ENCODE peak calls at places on chromosomes 1 and 21, in ten cellular contexts. D is CD8-positive, alpha-beta T cell; I is thoracic aorta; W is fibroblast of lung; X is sigmoid colon; E is upper lobe of right lung; V is small intestine; T is psoas muscle; Y is spleen; J is CD8-positive, alpha-beta memory T cell. P is an unnamed sample. For H3K4me1 and H3K36me3, the result is how much of the 10 kb centered on the place peaks cover.

GRCh38 chr1:8374812-8375211 is 56.9 kb downstream of the SLC45A1 start:
- DNase-seq in D (no peak), I (no peak), W (peak), X (no peak), E (no peak), V (peak), T (no peak), Y (no peak), J (no peak), P (no peak)

GRCh38 chr1:154407866-154408777 is 3.0 kb downstream of the IL6R start:
- DNase-seq in D (no peak), I (no peak), W (no peak), X (peak), E (peak), V (no peak), T (no peak), Y (no peak), J (no peak), P (no peak)

GRCh38 chr1:150065184-150065871 is 2.2 kb upstream of the VPS45 start:
- DNase-seq in D (no peak), I (no peak), W (peak), X (no peak), E (no peak), V (peak), T (no peak), Y (no peak), J (no peak), P (no peak)

GRCh38 chr1:197521118-197521739 is 253.2 kb downstream of the CRB1 start:
- DNase-seq in D (no peak), I (no peak), W (peak), X (no peak), E (no peak), V (peak), T (no peak), Y (no peak), J (peak), P (no peak)

GRCh38 chr1:214688891-214689290 is 85.9 kb downstream of the CENPF start:
- DNase-seq in D (no peak), I (no peak), W (no peak), X (no peak), E (no peak), V (no peak), T (no peak), Y (no peak), J (no peak), P (no peak)

GRCh38 chr1:17645512-17645911 is 106.0 kb downstream of the ARHGEF10L start:
- DNase-seq in D (no peak), I (no peak), W (no peak), X (no peak), E (no peak), V (no peak), T (no peak), Y (no peak), J (no peak), P (no peak)

GRCh38 chr1:81452693-81453344 is 347.9 kb upstream of the ADGRL2 start:
- DNase-seq in D (no peak), I (no peak), W (peak), X (no peak), E (no peak), V (peak), T (no peak), Y (no peak), J (no peak), P (no peak)

GRCh38 chr1:43853161-43853921 is 80.3 kb upstream of the ARTN start:
- DNase-seq in D (peak), I (no peak), W (peak), X (peak), E (peak), V (peak), T (peak), Y (peak), J (peak), P (no peak)

GRCh38 chr1:15289251-15289651 is 42.2 kb downstream of the FHAD1 start:
- DNase-seq in D (no peak), I (no peak), W (no peak), X (no peak), E (peak), V (no peak), T (no peak), Y (no peak), J (no peak), P (peak)

GRCh38 chr1:212164095-212164872 is 120.9 kb upstream of the PPP2R5A start:
- DNase-seq in D (no peak), I (no peak), W (no peak), X (no peak), E (no peak), V (no peak), T (no peak), Y (no peak), J (no peak), P (no peak)
- H3K4me1 ChIP-seq in D (under half), I (under half), W (under half), X (under half), E (under half), V (under half), T (under half), Y (under half), J (under half), P (under half)

GRCh38 chr1:220563564-220563963 is 35.6 kb downstream of the MARK1 start:
- DNase-seq in D (no peak), I (no peak), W (no peak), X (no peak), E (no peak), V (no peak), T (no peak), Y (no peak), J (no peak), P (no peak)

GRCh38 chr1:220565670-220566069 is 37.7 kb downstream of the MARK1 start:
- DNase-seq in D (no peak), I (no peak), W (no peak), X (no peak), E (no peak), V (no peak), T (no peak), Y (no peak), J (no peak), P (no peak)

GRCh38 chr1:220564216-220564615 is 36.3 kb downstream of the MARK1 start:
- DNase-seq in D (no peak), I (no peak), W (no peak), X (no peak), E (no peak), V (no peak), T (no peak), Y (no peak), J (no peak), P (no peak)
- H3K27ac ChIP-seq in D (no peak), I (no peak), W (no peak), X (no peak), E (no peak), V (no peak), T (no peak), Y (no peak), J (no peak), P (no peak)

DNA sequence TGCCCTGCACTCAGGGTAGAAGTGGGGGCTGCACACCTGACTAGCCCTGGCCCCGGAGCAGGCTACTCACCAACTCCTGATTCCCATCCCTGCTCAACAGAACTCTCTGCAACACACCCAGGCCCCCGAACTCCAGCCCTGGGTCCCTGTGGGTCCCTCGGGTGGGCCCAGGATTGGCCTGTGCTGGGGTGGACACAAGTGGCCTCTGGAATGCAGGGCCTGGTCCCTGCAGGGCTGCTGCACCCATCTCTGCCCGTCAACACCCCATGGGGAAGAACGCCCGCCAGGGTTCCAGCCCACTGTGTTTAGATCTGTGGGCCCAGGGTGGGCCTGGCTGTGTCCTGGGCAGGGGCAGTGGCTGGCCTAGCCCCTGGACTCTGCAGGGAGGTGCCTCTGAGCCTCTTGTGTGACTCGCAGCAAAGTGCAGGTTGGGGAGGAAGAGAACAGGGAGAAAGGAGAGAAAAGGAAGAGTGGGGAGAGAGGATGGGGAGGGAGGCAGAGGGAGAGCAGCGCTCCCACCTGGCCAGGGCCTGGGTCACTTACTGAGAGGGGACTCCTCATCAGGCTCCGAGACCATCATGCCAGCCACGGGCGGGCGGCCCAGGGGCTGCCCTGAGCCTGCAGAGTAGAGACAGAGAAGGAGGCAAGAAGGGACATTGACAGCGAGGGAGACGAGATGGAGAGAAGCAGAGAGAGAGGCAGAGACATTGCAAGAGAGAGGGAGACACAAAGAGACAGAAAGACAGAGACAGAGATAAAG is 43.9 kb downstream of the HSPG2 start:
- DNase-seq in D (no peak), I (no peak), W (no peak), X (no peak), E (no peak), V (no peak), T (no peak), Y (peak), J (no peak), P (no peak)
- H3K36me3 ChIP-seq in D (under half), I (half or more), W (under half), X (half or more), E (under half), V (under half), T (half or more), Y (under half), J (under half), P (under half)

GRCh38 chr1:157101196-157101595 is 1.6 kb upstream of the ETV3L start:
- DNase-seq in D (no peak), I (no peak), W (no peak), X (peak), E (peak), V (no peak), T (no peak), Y (peak), J (no peak), P (no peak)
- H3K4me1 ChIP-seq in D (under half), I (under half), W (under half), X (under half), E (under half), V (under half), T (under half), Y (under half), J (under half), P (under half)

DNA sequence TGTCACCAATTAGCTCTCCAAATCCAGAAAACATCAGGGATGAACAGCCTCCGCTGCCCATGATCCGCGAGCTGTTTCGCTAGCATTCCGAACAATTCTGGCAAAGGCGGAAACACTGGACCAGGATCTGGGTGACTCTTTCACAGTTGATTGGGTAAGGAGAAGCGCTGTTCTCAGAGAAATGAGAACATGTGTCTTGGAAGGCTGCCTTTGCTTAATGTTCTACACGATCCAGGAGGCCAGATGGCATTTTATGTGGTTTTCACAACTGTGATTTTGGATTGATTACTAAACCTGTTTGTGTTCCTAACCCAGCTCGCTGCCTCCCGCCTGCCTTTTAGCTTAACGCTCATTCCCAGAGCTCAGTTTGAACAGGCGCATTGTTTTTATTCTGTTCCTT is 144.0 kb downstream of the KIF26B start:
- DNase-seq in D (no peak), I (no peak), W (peak), X (no peak), E (no peak), V (no peak), T (no peak), Y (no peak), J (no peak), P (no peak)
- H3K27ac ChIP-seq in D (no peak), I (no peak), W (no peak), X (no peak), E (no peak), V (no peak), T (no peak), Y (no peak), J (no peak), P (no peak)

GRCh38 chr21:41802185-41802584 is 35.3 kb upstream of the RIPK4 start:
- DNase-seq in D (no peak), I (no peak), W (no peak), X (no peak), E (no peak), V (no peak), T (no peak), Y (no peak), J (no peak), P (no peak)
- H3K36me3 ChIP-seq in D (under half), I (under half), W (under half), X (under half), E (under half), V (under half), T (under half), Y (under half), J (under half), P (under half)

DNA sequence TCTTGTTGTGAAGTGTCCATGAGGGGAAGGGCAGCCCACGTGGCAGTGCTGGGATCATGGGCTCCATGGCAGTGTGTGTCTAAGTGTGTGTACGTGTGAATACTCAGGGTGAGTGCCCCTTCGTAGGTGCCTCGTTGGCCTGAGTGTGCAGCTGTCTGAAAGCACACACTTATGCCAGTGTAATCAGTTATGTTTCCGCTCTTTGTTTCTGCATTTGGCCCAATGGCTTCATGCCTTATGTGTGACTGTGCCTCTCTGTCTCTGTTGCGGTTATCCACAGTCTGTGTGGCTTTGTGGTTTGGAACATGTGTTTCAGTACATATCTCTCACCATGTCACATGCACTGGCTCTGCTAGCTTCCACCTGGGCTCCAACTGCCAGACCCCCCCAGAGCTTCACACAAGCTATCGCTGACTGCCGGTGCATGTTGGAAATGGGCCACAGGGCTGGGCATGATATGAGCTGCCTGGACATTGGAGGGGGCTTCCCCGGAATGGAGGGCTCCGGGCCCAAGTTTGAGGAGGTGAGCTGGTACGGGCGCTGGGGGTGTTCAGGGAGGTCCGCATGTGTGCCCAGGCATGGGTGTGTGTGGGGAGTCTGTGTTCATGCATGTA is 70.3 kb upstream of the TINAGL1 start:
- DNase-seq in D (no peak), I (no peak), W (peak), X (no peak), E (no peak), V (no peak), T (no peak), Y (no peak), J (no peak), P (no peak)
- H3K4me1 ChIP-seq in D (under half), I (under half), W (under half), X (under half), E (under half), V (under half), T (under half), Y (under half), J (under half), P (under half)

GRCh38 chr1:54256756-54257155 is 56.8 kb downstream of the MRPL37 start:
- DNase-seq in D (no peak), I (no peak), W (no peak), X (no peak), E (no peak), V (peak), T (no peak), Y (no peak), J (no peak), P (no peak)
- H3K27ac ChIP-seq in D (no peak), I (no peak), W (no peak), X (no peak), E (no peak), V (peak), T (no peak), Y (peak), J (no peak), P (no peak)